ENCODE peak calls at places on chromosomes 11 and 22, in four cellular contexts. One of them, this sample, is unnamed.

GRCh38 chr22:20904008-20904979 is 12.9 kb upstream of the CRKL start:
- DNase-seq in PC-3: peak
- DNase-seq in tibial artery: peak
- DNase-seq in brain microvascular endothelial cell: peak
- DNase-seq in this sample: peak

GRCh38 chr22:39232246-39232645 is 12.5 kb downstream of the PDGFB start:
- DNase-seq in PC-3: no peak
- DNase-seq in tibial artery: no peak
- DNase-seq in brain microvascular endothelial cell: no peak
- DNase-seq in this sample: no peak

GRCh38 chr11:132904566-132904965 is 627.7 kb downstream of the OPCML start:
- DNase-seq in PC-3: no peak
- DNase-seq in tibial artery: no peak
- DNase-seq in brain microvascular endothelial cell: no peak
- DNase-seq in this sample: no peak

GRCh38 chr11:4090258-4090657 is 4.3 kb upstream of the RRM1 start:
- DNase-seq in PC-3: no peak
- DNase-seq in tibial artery: no peak
- DNase-seq in brain microvascular endothelial cell: no peak
- DNase-seq in this sample: no peak

GRCh38 chr11:26974068-26974790 is 19.7 kb upstream of the FIBIN start:
- DNase-seq in PC-3: no peak
- DNase-seq in tibial artery: no peak
- DNase-seq in brain microvascular endothelial cell: no peak
- DNase-seq in this sample: no peak

GRCh38 chr22:21728270-21728669 is 7.3 kb downstream of the YPEL1 start:
- DNase-seq in PC-3: no peak
- DNase-seq in tibial artery: no peak
- DNase-seq in brain microvascular endothelial cell: no peak
- DNase-seq in this sample: no peak

GRCh38 chr11:102279641-102280170 is 37.6 kb upstream of the BIRC3 start:
- DNase-seq in PC-3: peak
- DNase-seq in tibial artery: peak
- DNase-seq in brain microvascular endothelial cell: peak
- DNase-seq in this sample: no peak

GRCh38 chr22:17260950-17261349 is 41.7 kb upstream of the ADA2 start:
- DNase-seq in PC-3: no peak
- DNase-seq in tibial artery: no peak
- DNase-seq in brain microvascular endothelial cell: no peak
- DNase-seq in this sample: no peak

GRCh38 chr11:94721565-94722292 is 46.4 kb upstream of the AMOTL1 start:
- DNase-seq in PC-3: no peak
- DNase-seq in tibial artery: no peak
- DNase-seq in brain microvascular endothelial cell: no peak
- DNase-seq in this sample: no peak

GRCh38 chr11:94776351-94777321 is 8.5 kb downstream of the AMOTL1 start:
- DNase-seq in PC-3: peak
- DNase-seq in tibial artery: no peak
- DNase-seq in brain microvascular endothelial cell: no peak
- DNase-seq in this sample: peak

GRCh38 chr11:130894322-130895025 is 21.8 kb downstream of the SNX19 start:
- DNase-seq in PC-3: peak
- DNase-seq in tibial artery: peak
- DNase-seq in brain microvascular endothelial cell: peak
- DNase-seq in this sample: peak

GRCh38 chr11:16632295-16633200 is 105.9 kb upstream of the C11orf58 start:
- DNase-seq in PC-3: peak
- DNase-seq in tibial artery: no peak
- DNase-seq in brain microvascular endothelial cell: peak
- DNase-seq in this sample: peak

GRCh38 chr11:76627541-76628082 is 42.9 kb downstream of the LRRC32 start:
- DNase-seq in PC-3: no peak
- DNase-seq in tibial artery: no peak
- DNase-seq in brain microvascular endothelial cell: no peak
- DNase-seq in this sample: no peak

GRCh38 chr11:32087602-32088001 is 3.3 kb upstream of the RCN1 start:
- DNase-seq in PC-3: peak
- DNase-seq in tibial artery: no peak
- DNase-seq in brain microvascular endothelial cell: peak
- DNase-seq in this sample: no peak

GRCh38 chr22:39171623-39172264 is 19.3 kb upstream of the CBX7 start:
- DNase-seq in PC-3: no peak
- DNase-seq in tibial artery: no peak
- DNase-seq in brain microvascular endothelial cell: no peak
- DNase-seq in this sample: no peak

GRCh38 chr22:50547231-50547851 is 1.6 kb downstream of the KLHDC7B start:
- DNase-seq in PC-3: no peak
- DNase-seq in tibial artery: no peak
- DNase-seq in brain microvascular endothelial cell: no peak
- DNase-seq in this sample: no peak

GRCh38 chr11:8573750-8574149 is 20.3 kb downstream of the STK33 start:
- DNase-seq in PC-3: no peak
- DNase-seq in tibial artery: no peak
- DNase-seq in brain microvascular endothelial cell: no peak
- DNase-seq in this sample: no peak

GRCh38 chr11:17219016-17219415 is 11.2 kb upstream of the PIK3C2A start:
- DNase-seq in PC-3: no peak
- DNase-seq in tibial artery: no peak
- DNase-seq in brain microvascular endothelial cell: no peak
- DNase-seq in this sample: no peak

GRCh38 chr22:28435960-28436359 is 243.7 kb downstream of the TTC28 start:
- DNase-seq in PC-3: peak
- DNase-seq in tibial artery: no peak
- DNase-seq in brain microvascular endothelial cell: no peak
- DNase-seq in this sample: no peak

GRCh38 chr11:126588630-126589491 is 233.4 kb downstream of the ST3GAL4 start:
- DNase-seq in PC-3: no peak
- DNase-seq in tibial artery: no peak
- DNase-seq in brain microvascular endothelial cell: no peak
- DNase-seq in this sample: no peak

GRCh38 chr11:107017104-107017432 is 1.2 kb downstream of the GUCY1A2 start:
- DNase-seq in PC-3: no peak
- DNase-seq in tibial artery: no peak
- DNase-seq in brain microvascular endothelial cell: no peak
- DNase-seq in this sample: no peak

GRCh38 chr22:19892249-19892879 is 37.7 kb upstream of the GNB1L start:
- DNase-seq in PC-3: no peak
- DNase-seq in tibial artery: no peak
- DNase-seq in brain microvascular endothelial cell: peak
- DNase-seq in this sample: no peak

GRCh38 chr22:50625131-50625567 is 2.8 kb downstream of the ARSA start:
- DNase-seq in PC-3: no peak
- DNase-seq in tibial artery: no peak
- DNase-seq in brain microvascular endothelial cell: no peak
- DNase-seq in this sample: no peak

GRCh38 chr11:17473071-17473744 is 3.4 kb downstream of the ABCC8 start:
- DNase-seq in PC-3: peak
- DNase-seq in tibial artery: no peak
- DNase-seq in brain microvascular endothelial cell: peak
- DNase-seq in this sample: no peak

GRCh38 chr11:68683952-68684384 is 376 bp upstream of the GAL start:
- DNase-seq in PC-3: no peak
- DNase-seq in tibial artery: no peak
- DNase-seq in brain microvascular endothelial cell: no peak
- DNase-seq in this sample: no peak

GRCh38 chr22:24894998-24895397 is 51.5 kb downstream of the LHFPL7 start:
- DNase-seq in PC-3: peak
- DNase-seq in tibial artery: peak
- DNase-seq in brain microvascular endothelial cell: peak
- DNase-seq in this sample: peak

GRCh38 chr11:10900686-10901415 is 43.0 kb upstream of the ZBED5 start:
- DNase-seq in PC-3: peak
- DNase-seq in tibial artery: no peak
- DNase-seq in brain microvascular endothelial cell: no peak
- DNase-seq in this sample: peak

GRCh38 chr22:33126881-33127280 is 68.7 kb upstream of the SYN3 start:
- DNase-seq in PC-3: no peak
- DNase-seq in tibial artery: no peak
- DNase-seq in brain microvascular endothelial cell: no peak
- DNase-seq in this sample: no peak

GRCh38 chr11:20113147-20113435 is 47.2 kb downstream of the DBX1 start:
- DNase-seq in PC-3: no peak
- DNase-seq in tibial artery: no peak
- DNase-seq in brain microvascular endothelial cell: no peak
- DNase-seq in this sample: no peak

GRCh38 chr22:39958009-39958711 is 2.0 kb upstream of the TMA7B start:
- DNase-seq in PC-3: no peak
- DNase-seq in tibial artery: no peak
- DNase-seq in brain microvascular endothelial cell: no peak
- DNase-seq in this sample: no peak

GRCh38 chr11:13009921-13010736 is 1.0 kb downstream of the RASSF10 start:
- DNase-seq in PC-3: no peak
- DNase-seq in tibial artery: no peak
- DNase-seq in brain microvascular endothelial cell: no peak
- DNase-seq in this sample: peak

GRCh38 chr11:13008625-13009475 is at the start of gene RASSF10:
- DNase-seq in PC-3: no peak
- DNase-seq in tibial artery: no peak
- DNase-seq in brain microvascular endothelial cell: no peak
- DNase-seq in this sample: peak

GRCh38 chr11:13010737-13011342 is 1.7 kb downstream of the RASSF10 start:
- DNase-seq in PC-3: no peak
- DNase-seq in tibial artery: no peak
- DNase-seq in brain microvascular endothelial cell: no peak
- DNase-seq in this sample: no peak

GRCh38 chr11:13007702-13008435 is 1.2 kb upstream of the RASSF10 start:
- DNase-seq in PC-3: peak
- DNase-seq in tibial artery: no peak
- DNase-seq in brain microvascular endothelial cell: no peak
- DNase-seq in this sample: no peak

GRCh38 chr11:13009476-13009920 is 382 bp downstream of the RASSF10 start:
- DNase-seq in PC-3: no peak
- DNase-seq in tibial artery: no peak
- DNase-seq in brain microvascular endothelial cell: no peak
- DNase-seq in this sample: no peak
- H3K27ac ChIP-seq in PC-3: no peak
- H3K27ac ChIP-seq in tibial artery: no peak
- H3K27ac ChIP-seq in brain microvascular endothelial cell: no peak
- H3K27ac ChIP-seq in this sample: no peak

GRCh38 chr11:66267039-66267378 is 1.4 kb upstream of the RAB1B start:
- DNase-seq in PC-3: no peak
- DNase-seq in tibial artery: no peak
- DNase-seq in brain microvascular endothelial cell: no peak
- DNase-seq in this sample: no peak
- H3K27ac ChIP-seq in PC-3: no peak
- H3K27ac ChIP-seq in tibial artery: peak
- H3K27ac ChIP-seq in brain microvascular endothelial cell: peak
- H3K27ac ChIP-seq in this sample: no peak

DNA sequence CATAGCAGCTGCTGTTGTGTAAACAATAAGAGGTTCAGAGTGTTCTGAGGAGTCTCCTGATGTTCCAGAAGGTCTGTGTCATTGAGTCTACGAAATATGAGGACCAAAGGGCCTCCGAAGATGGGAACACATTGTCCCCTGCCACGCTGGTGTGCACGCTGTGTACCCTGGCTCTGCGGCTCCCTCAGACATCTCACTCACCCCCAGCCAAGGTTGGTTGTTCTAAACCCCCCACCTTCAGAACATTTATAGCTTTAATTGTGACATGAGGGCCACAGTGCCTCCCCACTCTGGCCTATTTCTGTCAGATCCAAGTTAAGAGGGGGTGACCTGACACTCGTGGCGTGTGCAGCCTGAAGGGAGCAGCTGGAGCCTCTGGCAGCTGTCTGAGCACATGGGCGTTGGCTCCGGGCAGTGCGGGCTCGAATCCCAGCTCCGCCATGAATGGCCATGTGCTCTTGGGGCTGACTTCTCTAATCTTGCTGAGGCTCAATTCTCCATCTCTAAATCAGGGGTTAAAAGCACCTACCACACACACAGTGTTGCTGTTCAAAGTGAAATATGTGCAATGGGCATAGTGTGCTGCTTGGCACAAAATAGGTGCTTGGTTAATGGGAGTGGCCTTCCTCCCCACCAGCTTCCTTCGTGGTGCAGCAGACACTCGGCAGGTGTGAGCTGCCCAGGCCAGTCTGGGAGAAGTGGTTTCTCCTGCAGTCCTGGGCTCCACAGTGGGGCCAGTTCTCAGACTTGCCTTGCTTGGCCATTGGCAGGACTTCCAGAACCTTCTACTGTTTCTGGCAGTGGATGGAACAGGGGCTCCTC is 39.7 kb upstream of the MICAL2 start:
- DNase-seq in PC-3: no peak
- DNase-seq in tibial artery: no peak
- DNase-seq in brain microvascular endothelial cell: no peak
- DNase-seq in this sample: no peak
- H3K27ac ChIP-seq in PC-3: no peak
- H3K27ac ChIP-seq in tibial artery: no peak
- H3K27ac ChIP-seq in brain microvascular endothelial cell: no peak
- H3K27ac ChIP-seq in this sample: no peak

DNA sequence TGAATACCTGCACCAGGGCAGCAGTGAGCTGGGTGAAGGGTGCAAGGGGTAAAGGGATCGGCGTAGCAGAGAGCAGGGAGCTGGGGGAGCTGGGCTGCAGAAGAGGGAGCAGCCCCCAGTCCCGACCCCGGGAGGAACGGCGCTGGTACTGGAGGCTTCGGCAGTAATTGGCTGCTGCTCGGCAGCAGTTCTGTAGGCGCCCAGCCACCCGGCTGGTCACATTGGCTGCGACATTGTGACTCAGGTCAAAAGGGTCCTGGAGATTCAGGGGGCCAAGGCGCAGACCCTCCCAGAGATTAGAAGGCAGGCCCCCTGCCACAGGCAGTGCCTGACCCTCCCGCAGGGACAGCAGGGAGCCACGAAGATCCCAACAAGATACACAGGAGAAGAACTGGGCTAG is 2.1 kb upstream of the EEF1G start:
- DNase-seq in PC-3: no peak
- DNase-seq in tibial artery: no peak
- DNase-seq in brain microvascular endothelial cell: no peak
- DNase-seq in this sample: no peak
- H3K27ac ChIP-seq in PC-3: no peak
- H3K27ac ChIP-seq in tibial artery: peak
- H3K27ac ChIP-seq in brain microvascular endothelial cell: no peak
- H3K27ac ChIP-seq in this sample: no peak

GRCh38 chr11:123253909-123254308 is 58.9 kb upstream of the CLMP start:
- DNase-seq in PC-3: no peak
- DNase-seq in tibial artery: no peak
- DNase-seq in brain microvascular endothelial cell: no peak
- DNase-seq in this sample: no peak

GRCh38 chr11:123251656-123252344 is 56.8 kb upstream of the CLMP start:
- DNase-seq in PC-3: no peak
- DNase-seq in tibial artery: peak
- DNase-seq in brain microvascular endothelial cell: no peak
- DNase-seq in this sample: no peak

GRCh38 chr11:123253223-123253622 is 58.2 kb upstream of the CLMP start:
- DNase-seq in PC-3: no peak
- DNase-seq in tibial artery: no peak
- DNase-seq in brain microvascular endothelial cell: no peak
- DNase-seq in this sample: no peak

GRCh38 chr11:123249354-123249753 is 54.3 kb upstream of the CLMP start:
- DNase-seq in PC-3: peak
- DNase-seq in tibial artery: no peak
- DNase-seq in brain microvascular endothelial cell: no peak
- DNase-seq in this sample: no peak

GRCh38 chr11:123250811-123251655 is 56.0 kb upstream of the CLMP start:
- DNase-seq in PC-3: no peak
- DNase-seq in tibial artery: no peak
- DNase-seq in brain microvascular endothelial cell: no peak
- DNase-seq in this sample: no peak
- H3K27ac ChIP-seq in PC-3: no peak
- H3K27ac ChIP-seq in tibial artery: no peak
- H3K27ac ChIP-seq in brain microvascular endothelial cell: no peak
- H3K27ac ChIP-seq in this sample: no peak

This sample was measured in PC-9.